ENCODE peak calls at places on chromosomes 11 and 22, in four cellular contexts. F, A, Z and K are unnamed samples.

GRCh38 chr11:126345759-126346585 is 9.5 kb upstream of the ST3GAL4 start:
- DNase-seq in F (no peak), A (no peak), Z (no peak), K (no peak)

GRCh38 chr11:46427364-46427763 is 35.8 kb upstream of the CHRM4 start:
- DNase-seq in F (no peak), A (no peak), Z (no peak), K (peak; percentile 49)

GRCh38 chr22:35384567-35384966 is 3.7 kb downstream of the HMOX1 start:
- DNase-seq in F (no peak), A (no peak), Z (no peak), K (no peak)

GRCh38 chr22:50526849-50527801 is 1.7 kb upstream of the SCO2 start:
- DNase-seq in F (no peak), A (peak; percentile 60), Z (no peak), K (peak; percentile 86)

GRCh38 chr22:32589007-32589406 is 114.4 kb downstream of the FBXO7 start:
- DNase-seq in F (no peak), A (no peak), Z (no peak), K (no peak)

GRCh38 chr11:82003024-82003423 is 730.6 kb downstream of the FAM181B start:
- DNase-seq in F (no peak), A (no peak), Z (no peak), K (no peak)

GRCh38 chr11:26867286-26867685 is 126.6 kb upstream of the FIBIN start:
- DNase-seq in F (no peak), A (no peak), Z (no peak), K (no peak)

GRCh38 chr11:103829596-103829995 is 206.8 kb upstream of the DDI1 start:
- DNase-seq in F (no peak), A (no peak), Z (no peak), K (no peak)

GRCh38 chr11:21263026-21263425 is 593.6 kb downstream of the NELL1 start:
- DNase-seq in F (no peak), A (no peak), Z (no peak), K (no peak)

GRCh38 chr11:108218912-108219783 is 3.3 kb downstream of the NPAT start:
- DNase-seq in F (no peak), A (no peak), Z (no peak), K (no peak)

GRCh38 chr22:23058481-23059336 is 11.6 kb upstream of the GNAZ start:
- DNase-seq in F (no peak), A (no peak), Z (no peak), K (no peak)

GRCh38 chr11:119481021-119481666 is 58.2 kb upstream of the THY1 start:
- DNase-seq in F (peak; percentile 61), A (peak; percentile 58), Z (peak; percentile 78), K (peak; percentile 85)

GRCh38 chr22:18057568-18058209 is 20.1 kb upstream of the PEX26 start:
- DNase-seq in F (peak; percentile 57), A (peak; percentile 75), Z (peak; percentile 99), K (peak; percentile 94)

GRCh38 chr22:48245119-48245485 is 1482.7 kb downstream of the TBC1D22A start:
- DNase-seq in F (no peak), A (no peak), Z (no peak), K (no peak)

GRCh38 chr11:105618343-105618955 is 8.6 kb downstream of the GRIA4 start:
- DNase-seq in F (no peak), A (no peak), Z (no peak), K (no peak)

GRCh38 chr22:42623301-42623751 is 8.6 kb upstream of the POLDIP3 start:
- DNase-seq in F (peak; percentile 70), A (peak; percentile 80), Z (no peak), K (peak; percentile 61)

GRCh38 chr22:42623756-42624446 is 9.2 kb upstream of the POLDIP3 start:
- DNase-seq in F (no peak), A (no peak), Z (no peak), K (no peak)

GRCh38 chr22:42625416-42625815 is 10.7 kb upstream of the POLDIP3 start:
- DNase-seq in F (no peak), A (no peak), Z (no peak), K (no peak)

GRCh38 chr22:42626431-42626830 is 11.7 kb upstream of the POLDIP3 start:
- DNase-seq in F (no peak), A (no peak), Z (no peak), K (no peak)

GRCh38 chr22:42624551-42625106 is 9.9 kb upstream of the POLDIP3 start:
- DNase-seq in F (no peak), A (no peak), Z (no peak), K (no peak)
- H3K4me2 ChIP-seq in F (no peak overlapping the region), A (no peak overlapping the region), Z (no peak overlapping the region), K (no peak overlapping the region)

DNA sequence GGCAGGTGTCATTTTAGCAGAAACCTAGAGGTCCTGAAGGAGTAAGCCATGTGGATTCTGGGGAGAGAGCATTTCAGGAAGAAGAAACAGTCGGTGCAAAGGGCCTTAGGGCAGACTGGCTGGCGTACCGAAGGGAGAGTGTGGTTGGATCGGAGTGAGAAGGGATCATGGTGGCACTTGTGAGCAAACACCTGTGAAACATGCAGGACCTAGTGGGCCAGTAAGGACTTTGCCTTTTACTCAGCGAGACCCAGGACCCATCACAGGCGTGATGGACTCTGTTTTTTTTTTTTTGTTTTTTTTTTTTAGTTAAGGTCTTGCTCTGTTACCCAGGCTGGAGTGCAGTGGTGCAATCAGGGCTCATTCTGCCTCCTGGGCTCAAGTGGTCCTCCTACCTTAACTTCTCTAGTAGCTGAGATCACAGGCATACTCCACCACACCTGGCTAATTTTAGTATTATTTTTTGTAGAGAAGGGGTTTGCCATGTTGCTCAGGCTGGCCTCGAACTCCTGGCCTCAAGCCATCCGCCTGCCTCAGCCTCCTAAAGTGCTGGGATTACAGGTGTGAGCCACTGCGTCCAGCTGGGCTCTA is 3.5 kb upstream of the TSGA10IP start:
- DNase-seq in F (no peak), A (no peak), Z (no peak), K (no peak)
- H3K4me2 ChIP-seq in F (no peak overlapping the region), A (no peak overlapping the region), Z (peak overlapping the region; percentile 68), K (no peak overlapping the region)

DNA sequence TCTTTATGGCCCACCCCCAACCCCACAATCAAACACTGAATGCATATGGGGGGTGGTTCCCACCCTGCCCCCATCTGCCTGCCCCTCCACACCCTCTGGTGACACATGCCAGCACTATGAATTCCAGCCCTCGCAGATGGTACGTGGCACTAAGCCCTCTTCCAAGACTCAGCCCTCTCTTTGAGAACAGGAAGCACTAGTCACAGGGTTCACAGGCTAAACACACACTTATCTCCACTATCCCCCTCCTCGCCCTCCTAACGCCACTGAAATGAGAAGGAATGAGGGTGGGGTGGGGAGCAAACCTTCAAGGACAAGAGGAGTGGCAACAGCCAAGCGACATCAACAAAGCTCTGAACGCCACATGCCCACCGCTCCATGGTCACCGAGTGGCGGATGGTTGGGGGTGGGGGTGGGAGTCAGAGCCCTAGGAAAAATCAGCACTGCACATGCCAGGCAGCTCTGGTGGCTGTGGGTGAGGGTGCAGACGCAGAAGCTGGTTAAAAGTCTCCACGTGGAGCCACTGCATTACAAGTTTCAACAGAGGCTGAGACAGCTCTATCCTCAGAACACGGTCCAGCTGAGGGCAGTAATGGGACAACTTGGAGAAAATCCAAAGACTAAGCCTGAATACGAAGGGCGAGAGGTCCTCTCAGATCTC is 33.6 kb downstream of the TMEM184B start:
- DNase-seq in F (no peak), A (no peak), Z (peak; percentile 52), K (no peak)
- H3K4me2 ChIP-seq in F (no peak overlapping the region), A (no peak overlapping the region), Z (peak overlapping the region; percentile 35), K (no peak overlapping the region)

GRCh38 chr11:36464720-36465119 is 45.4 kb downstream of the TRAF6 start:
- DNase-seq in F (no peak), A (no peak), Z (no peak), K (no peak)

GRCh38 chr11:36462321-36462720 is 47.8 kb downstream of the TRAF6 start:
- DNase-seq in F (no peak), A (no peak), Z (no peak), K (no peak)

GRCh38 chr11:36463781-36464180 is 46.3 kb downstream of the TRAF6 start:
- DNase-seq in F (no peak), A (no peak), Z (no peak), K (no peak)

GRCh38 chr11:36467913-36468312 is 42.2 kb downstream of the TRAF6 start:
- DNase-seq in F (no peak), A (no peak), Z (no peak), K (no peak)

GRCh38 chr11:36465449-36466163 is 44.5 kb downstream of the TRAF6 start:
- DNase-seq in F (no peak), A (no peak), Z (peak; percentile 6), K (no peak)
- H3K4me2 ChIP-seq in F (no peak overlapping the region), A (no peak overlapping the region), Z (no peak overlapping the region), K (no peak overlapping the region)

DNA sequence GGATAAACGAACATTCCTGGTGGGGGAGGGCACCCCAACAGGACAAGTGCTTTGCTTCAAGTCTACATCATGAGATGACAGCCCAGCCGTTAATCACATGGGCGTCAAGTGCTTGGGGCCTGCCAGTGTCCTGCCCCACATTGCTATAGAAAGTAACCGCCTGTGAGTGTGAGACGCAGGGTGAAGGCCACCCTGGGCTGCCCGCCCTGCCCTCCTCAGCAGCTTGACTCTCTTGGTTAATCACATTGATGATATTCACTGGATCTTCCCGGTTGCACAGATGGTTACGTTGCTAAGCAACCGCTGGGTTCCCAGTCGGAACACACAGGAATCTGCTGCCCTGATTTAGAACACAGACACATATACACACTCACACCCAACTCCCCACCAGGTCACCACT is 79.3 kb downstream of the CTTN start:
- DNase-seq in F (no peak), A (no peak), Z (no peak), K (no peak)
- H3K4me2 ChIP-seq in F (no peak overlapping the region), A (no peak overlapping the region), Z (no peak overlapping the region), K (no peak overlapping the region)

DNA sequence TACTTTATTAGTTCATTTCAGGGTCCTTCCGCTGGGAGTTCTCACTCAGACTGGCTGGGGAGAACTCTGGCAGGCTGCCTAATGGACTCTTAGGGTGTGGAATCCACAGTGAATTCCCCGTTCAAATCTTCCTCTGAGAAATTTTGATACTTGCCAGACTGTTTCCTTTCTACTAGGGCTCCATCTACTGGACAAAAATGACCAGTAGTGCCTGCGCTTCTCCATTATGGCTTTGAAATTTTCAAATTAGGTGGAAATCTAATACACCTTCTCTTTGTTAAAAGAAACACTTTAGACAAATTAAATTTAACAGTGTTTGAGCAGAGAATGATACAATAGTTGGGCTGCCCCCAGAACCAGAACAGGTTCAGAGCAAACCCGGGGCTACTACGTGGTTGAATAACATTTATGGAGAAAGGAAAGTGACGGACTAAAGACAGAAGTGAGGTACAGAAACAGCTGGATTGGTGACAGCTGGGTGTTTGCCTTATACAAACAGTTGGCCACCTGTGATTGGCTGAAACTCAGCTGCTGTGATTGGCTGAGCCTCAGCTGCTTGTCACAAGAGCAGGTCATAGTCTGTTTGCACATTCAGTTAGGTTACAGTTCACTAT is 52.9 kb upstream of the FDX1 start:
- DNase-seq in F (peak; percentile 72), A (peak; percentile 68), Z (peak; percentile 79), K (peak; percentile 86)
- H3K4me2 ChIP-seq in F (peak overlapping the region; percentile 5), A (peak overlapping the region; percentile 59), Z (peak overlapping the region; percentile 79), K (no peak overlapping the region)

GRCh38 chr11:86891020-86891419 is 64.2 kb downstream of the FZD4 start:
- DNase-seq in F (no peak), A (no peak), Z (no peak), K (no peak)

GRCh38 chr11:86893235-86893634 is 62.0 kb downstream of the FZD4 start:
- DNase-seq in F (no peak), A (no peak), Z (no peak), K (no peak)

GRCh38 chr11:86888164-86888977 is 66.8 kb downstream of the FZD4 start:
- DNase-seq in F (no peak), A (no peak), Z (no peak), K (no peak)

DNA sequence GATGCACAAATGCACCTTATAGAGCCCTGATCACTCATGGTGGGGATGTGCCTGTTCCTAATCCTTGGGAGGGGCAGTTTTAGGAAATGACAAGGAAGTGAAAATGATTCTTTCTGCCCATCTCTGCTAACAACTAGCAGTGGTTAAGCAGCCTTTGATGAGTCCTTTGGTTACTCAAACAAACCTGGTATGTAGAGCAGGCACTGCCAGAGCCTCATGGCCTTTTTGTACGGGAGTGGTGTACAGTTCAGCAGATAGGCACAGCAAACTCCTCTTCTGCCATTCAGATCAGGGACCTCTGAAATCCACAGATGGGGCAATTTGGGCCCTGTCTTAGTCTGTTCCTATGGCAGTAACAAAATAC is 66.2 kb downstream of the FZD4 start:
- DNase-seq in F (no peak), A (no peak), Z (no peak), K (no peak)
- H3K4me2 ChIP-seq in F (no peak overlapping the region), A (no peak overlapping the region), Z (no peak overlapping the region), K (no peak overlapping the region)